ENCODE peak calls at places on chromosomes 7 and 10, in six cellular contexts. X, M, T, S, E and L are unnamed samples.

GRCh38 chr10:128043259-128044045 is 82.8 kb downstream of the MKI67 start:
- DNase-seq in T (no peak), X (peak; percentile 25), S (no peak), M (no peak), E (no peak), L (no peak)

GRCh38 chr10:68231916-68232315 is at the start of gene ATOH7:
- DNase-seq in M (no peak), S (no peak), X (peak; percentile 47), T (no peak), E (no peak), L (no peak)

GRCh38 chr10:3926675-3927525 is 141.9 kb upstream of the KLF6 start:
- DNase-seq in E (no peak), X (no peak), S (no peak), T (no peak), M (no peak), L (peak; percentile 41)

GRCh38 chr10:120396228-120396627 is 60.8 kb upstream of the PLPP4 start:
- DNase-seq in E (no peak), S (no peak), X (no peak), T (no peak), M (no peak), L (no peak)

GRCh38 chr7:50665403-50666123 is 100.4 kb upstream of the DDC start:
- DNase-seq in E (no peak), M (no peak), T (no peak), X (no peak), S (no peak), L (no peak)

GRCh38 chr7:2048531-2048930 is 184.2 kb downstream of the MAD1L1 start:
- DNase-seq in X (no peak), S (no peak), E (no peak), T (no peak), M (peak; percentile 35), L (peak; percentile 13)

GRCh38 chr7:127791790-127792189 is 139.8 kb downstream of the SND1 start:
- DNase-seq in E (no peak), S (no peak), X (no peak), T (no peak), M (no peak), L (no peak)

GRCh38 chr7:10412426-10413019 is 561.1 kb upstream of the PHF14 start:
- DNase-seq in M (no peak), X (peak; percentile 51), T (peak; percentile 51), S (peak; percentile 54), E (no peak), L (no peak)

GRCh38 chr10:126663328-126663727 is 7.2 kb downstream of the C10orf90 start:
- DNase-seq in S (peak; percentile 68), M (no peak), E (no peak), T (peak; percentile 44), X (no peak), L (peak; percentile 49)

GRCh38 chr10:33344676-33345075 is 10.2 kb upstream of the NRP1 start:
- DNase-seq in S (no peak), T (no peak), X (no peak), M (no peak), E (no peak), L (no peak)

GRCh38 chr10:8054498-8055407 is at the start of gene GATA3:
- DNase-seq in M (peak; percentile 78), T (peak; percentile 19), E (peak; percentile 71), X (peak; percentile 84), S (peak; percentile 84), L (peak; percentile 74)

GRCh38 chr7:70799841-70800405 is 332.0 kb upstream of the GALNT17 start:
- DNase-seq in E (no peak), S (no peak), M (no peak), T (no peak), X (no peak), L (no peak)

GRCh38 chr10:49164587-49165188 is 23.5 kb downstream of the TMEM273 start:
- DNase-seq in E (no peak), S (peak; percentile 47), M (no peak), T (peak; percentile 42), X (peak; percentile 72), L (no peak)

GRCh38 chr7:142556745-142557144 is 192.5 kb upstream of the PRSS1 start:
- DNase-seq in E (no peak), M (no peak), S (peak; percentile 40), T (peak; percentile 78), X (no peak), L (no peak)

GRCh38 chr10:58775960-58776574 is 263.4 kb downstream of the BICC1 start:
- DNase-seq in S (peak; percentile 24), M (no peak), T (peak; percentile 12), X (no peak), E (no peak), L (no peak)

GRCh38 chr10:87093461-87094372 is 926 bp downstream of the GLUD1 start:
- DNase-seq in T (peak; percentile 82), M (peak; percentile 80), X (peak; percentile 69), E (peak; percentile 32), S (peak; percentile 57), L (peak; percentile 66)

DNA sequence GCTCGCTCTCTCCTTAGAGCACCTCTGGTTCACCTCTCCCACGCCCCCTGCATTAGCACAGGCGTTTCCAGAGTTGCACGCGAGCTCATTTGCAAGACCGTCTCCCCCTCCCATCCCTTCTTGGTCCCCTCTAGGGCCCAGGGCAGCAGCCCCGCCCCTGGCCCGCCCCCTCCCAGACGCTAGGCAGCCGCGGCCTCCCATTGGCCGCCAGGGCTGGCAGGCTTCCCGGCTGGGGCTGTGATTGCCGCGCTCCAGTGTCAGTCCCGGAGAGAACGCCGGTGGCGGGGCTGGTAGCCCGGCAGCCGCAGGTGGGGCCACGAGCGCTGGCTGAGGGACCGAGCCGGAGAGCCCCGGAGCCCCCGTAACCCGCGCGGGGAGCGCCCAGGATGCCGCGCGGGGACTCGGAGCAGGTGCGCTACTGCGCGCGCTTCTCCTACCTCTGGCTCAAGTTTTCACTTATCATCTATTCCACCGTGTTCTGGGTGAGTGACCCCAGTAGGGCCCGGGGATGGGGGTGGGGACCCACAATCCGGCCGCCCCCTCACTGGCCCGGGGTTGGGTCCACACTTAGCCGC is at the start of gene TSPAN15:
- DNase-seq in S (peak; percentile 91), T (peak; percentile 91), X (peak; percentile 97), M (peak; percentile 92), E (peak; percentile 65), L (peak; percentile 96)
- H3K27me3 ChIP-seq in S (no peaks in the 10 kb centered on the region), T (no peaks in the 10 kb centered on the region), X (peaks cover 24% of the 10 kb centered on the region), M (no peaks in the 10 kb centered on the region), E (no peaks in the 10 kb centered on the region), L (no peaks in the 10 kb centered on the region)

GRCh38 chr7:74477188-74477587 is 23.5 kb downstream of the GTF2IRD1 start:
- DNase-seq in E (no peak), T (no peak), S (no peak), X (no peak), M (peak; percentile 60), L (no peak)

GRCh38 chr7:74475243-74475986 is 21.7 kb downstream of the GTF2IRD1 start:
- DNase-seq in T (peak; percentile 45), E (no peak), X (no peak), M (peak; percentile 71), S (no peak), L (peak; percentile 37)

GRCh38 chr7:74476546-74477095 is 22.9 kb downstream of the GTF2IRD1 start:
- DNase-seq in M (no peak), T (no peak), E (no peak), X (no peak), S (no peak), L (peak; percentile 28)

GRCh38 chr7:74474271-74474865 is 20.7 kb downstream of the GTF2IRD1 start:
- DNase-seq in S (no peak), M (no peak), X (no peak), T (no peak), E (no peak), L (no peak)

GRCh38 chr7:74475987-74476350 is 22.3 kb downstream of the GTF2IRD1 start:
- DNase-seq in S (no peak), T (no peak), X (no peak), M (no peak), E (no peak), L (peak; percentile 19)
- H3K4me1 ChIP-seq in S (peaks cover 23% of the 10 kb centered on the region), T (peaks cover 54% of the 10 kb centered on the region), X (peaks cover 20% of the 10 kb centered on the region), M (peaks cover 47% of the 10 kb centered on the region), E (no peaks in the 10 kb centered on the region), L (peaks cover 13% of the 10 kb centered on the region)

GRCh38 chr7:4711634-4712033 is 29.5 kb downstream of the FOXK1 start:
- DNase-seq in T (no peak), S (no peak), M (no peak), X (no peak), E (no peak), L (peak; percentile 46)
- H3K27me3 ChIP-seq in T (no peaks in the 10 kb centered on the region), S (no peaks in the 10 kb centered on the region), M (no peaks in the 10 kb centered on the region), X (peaks cover 37% of the 10 kb centered on the region), E (no peaks in the 10 kb centered on the region), L (no peaks in the 10 kb centered on the region)

GRCh38 chr10:18376650-18377049 is 236.4 kb downstream of the CACNB2 start:
- DNase-seq in T (no peak), X (no peak), E (no peak), S (no peak), M (no peak), L (no peak)

GRCh38 chr10:18381679-18382078 is 241.5 kb downstream of the CACNB2 start:
- DNase-seq in T (no peak), X (no peak), M (no peak), E (no peak), S (no peak), L (no peak)

GRCh38 chr10:18377898-18378297 is 237.7 kb downstream of the CACNB2 start:
- DNase-seq in M (no peak), T (no peak), S (no peak), E (no peak), X (no peak), L (no peak)

GRCh38 chr10:18378766-18379165 is 238.5 kb downstream of the CACNB2 start:
- DNase-seq in E (no peak), M (no peak), T (no peak), X (no peak), S (no peak), L (no peak)
- H3K4me1 ChIP-seq in E (no peaks in the 10 kb centered on the region), M (no peaks in the 10 kb centered on the region), T (no peaks in the 10 kb centered on the region), X (no peaks in the 10 kb centered on the region), S (no peaks in the 10 kb centered on the region), L (no peaks in the 10 kb centered on the region)

GRCh38 chr7:128913856-128914565 is 3.5 kb upstream of the KCP start:
- DNase-seq in E (no peak), T (no peak), M (no peak), S (no peak), X (no peak), L (no peak)
- H3K27me3 ChIP-seq in E (no peaks in the 10 kb centered on the region), T (peaks cover 9% of the 10 kb centered on the region), M (peaks cover 70% of the 10 kb centered on the region), S (peaks cover 3% of the 10 kb centered on the region), X (peaks cover 66% of the 10 kb centered on the region), L (no peaks in the 10 kb centered on the region)

DNA sequence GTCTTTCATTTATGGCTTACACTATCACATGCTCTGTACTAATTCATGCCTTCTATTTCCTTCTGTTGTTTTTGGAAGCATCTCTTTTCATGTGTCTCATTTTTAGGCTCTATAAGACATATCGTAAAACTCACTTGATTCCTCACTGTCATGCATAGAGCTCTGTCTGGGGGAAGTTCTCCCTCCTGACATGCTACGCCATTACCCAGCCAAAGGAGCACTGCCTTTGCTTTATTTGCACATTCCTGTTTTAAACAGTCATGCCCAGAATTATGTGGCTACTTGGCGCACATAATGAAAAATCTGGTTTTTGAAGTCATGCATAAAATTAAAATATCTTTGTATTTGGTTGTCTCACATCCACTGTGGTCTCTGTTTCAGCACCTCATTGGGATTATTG is 17.6 kb upstream of the AKR1C3 start:
- DNase-seq in T (no peak), S (peak; percentile 25), X (no peak), E (no peak), M (no peak), L (no peak)
- H3K4me1 ChIP-seq in T (peaks cover 31% of the 10 kb centered on the region), S (peaks cover 55% of the 10 kb centered on the region), X (peaks cover 23% of the 10 kb centered on the region), E (no peaks in the 10 kb centered on the region), M (peaks cover 10% of the 10 kb centered on the region), L (no peaks in the 10 kb centered on the region)